ENCODE peak calls at places on chromosomes 3 and 15, in four cellular contexts. U is choroid plexus epithelial cell, X is neural progenitor cell, V is neural crest cell. D is an unnamed sample.

GRCh38 chr15:51024735-51025453 is 69.8 kb downstream of the TNFAIP8L3 start:
- DNase-seq in X (no peak), U (no peak), V (no peak), D (no peak)

GRCh38 chr3:11154953-11155325 is 646 bp downstream of the HRH1 start:
- DNase-seq in V (no peak), U (peak), X (peak), D (no peak)

GRCh38 chr3:120350431-120350941 is 1.3 kb upstream of the LRRC58 start:
- DNase-seq in V (no peak), X (no peak), U (peak), D (no peak)

GRCh38 chr15:85755942-85756341 is 38.8 kb downstream of the KLHL25 start:
- DNase-seq in V (no peak), U (no peak), X (no peak), D (no peak)

GRCh38 chr3:98817546-98817945 is 54.4 kb downstream of the ST3GAL6 start:
- DNase-seq in U (peak), V (no peak), X (peak), D (no peak)

GRCh38 chr3:58350627-58351013 is 17.9 kb downstream of the PXK start:
- DNase-seq in V (no peak), U (peak), X (no peak), D (no peak)

GRCh38 chr3:11603628-11604027 is 40.1 kb downstream of the VGLL4 start:
- DNase-seq in U (peak), V (no peak), X (no peak), D (no peak)

GRCh38 chr3:17632401-17633100 is 109.9 kb downstream of the TBC1D5 start:
- DNase-seq in U (peak), V (no peak), X (no peak), D (no peak)

GRCh38 chr15:86229966-86230365 is 150.3 kb downstream of the AGBL1 start:
- DNase-seq in U (no peak), V (no peak), X (no peak), D (no peak)

GRCh38 chr15:85003593-85004312 is 22.1 kb downstream of the PDE8A start:
- DNase-seq in U (no peak), V (no peak), X (no peak), D (no peak)

GRCh38 chr3:156425651-156426050 is 129.3 kb downstream of the SSR3 start:
- DNase-seq in V (no peak), U (no peak), X (no peak), D (no peak)

GRCh38 chr3:188830955-188831354 is 340.8 kb upstream of the TPRG1 start:
- DNase-seq in V (no peak), X (no peak), U (peak), D (no peak)

GRCh38 chr15:45670061-45670460 is 35.2 kb downstream of the SQOR start:
- DNase-seq in V (no peak), U (no peak), X (no peak), D (no peak)

GRCh38 chr3:52705438-52705687 is 228 bp downstream of the GLT8D1 start:
- DNase-seq in V (no peak), U (no peak), X (no peak), D (no peak)

GRCh38 chr3:10721101-10721500 is 94.9 kb upstream of the SLC6A11 start:
- DNase-seq in X (no peak), V (no peak), U (no peak), D (no peak)

GRCh38 chr3:190117995-190118394 is 2.7 kb downstream of the P3H2 start:
- DNase-seq in X (no peak), U (peak), V (no peak), D (no peak)

GRCh38 chr15:41972341-41973237 is at the start of gene EHD4:
- DNase-seq in X (peak), U (peak), V (peak), D (peak)
- TF ChIP-seq CTCF in X (peak), U (peak), V (peak), D (no peak)

GRCh38 chr3:127761101-127761802 is 61.1 kb downstream of the MGLL start:
- DNase-seq in U (no peak), X (no peak), V (no peak), D (no peak)
- TF ChIP-seq CTCF in U (peak), X (no peak), V (no peak), D (no peak)

DNA sequence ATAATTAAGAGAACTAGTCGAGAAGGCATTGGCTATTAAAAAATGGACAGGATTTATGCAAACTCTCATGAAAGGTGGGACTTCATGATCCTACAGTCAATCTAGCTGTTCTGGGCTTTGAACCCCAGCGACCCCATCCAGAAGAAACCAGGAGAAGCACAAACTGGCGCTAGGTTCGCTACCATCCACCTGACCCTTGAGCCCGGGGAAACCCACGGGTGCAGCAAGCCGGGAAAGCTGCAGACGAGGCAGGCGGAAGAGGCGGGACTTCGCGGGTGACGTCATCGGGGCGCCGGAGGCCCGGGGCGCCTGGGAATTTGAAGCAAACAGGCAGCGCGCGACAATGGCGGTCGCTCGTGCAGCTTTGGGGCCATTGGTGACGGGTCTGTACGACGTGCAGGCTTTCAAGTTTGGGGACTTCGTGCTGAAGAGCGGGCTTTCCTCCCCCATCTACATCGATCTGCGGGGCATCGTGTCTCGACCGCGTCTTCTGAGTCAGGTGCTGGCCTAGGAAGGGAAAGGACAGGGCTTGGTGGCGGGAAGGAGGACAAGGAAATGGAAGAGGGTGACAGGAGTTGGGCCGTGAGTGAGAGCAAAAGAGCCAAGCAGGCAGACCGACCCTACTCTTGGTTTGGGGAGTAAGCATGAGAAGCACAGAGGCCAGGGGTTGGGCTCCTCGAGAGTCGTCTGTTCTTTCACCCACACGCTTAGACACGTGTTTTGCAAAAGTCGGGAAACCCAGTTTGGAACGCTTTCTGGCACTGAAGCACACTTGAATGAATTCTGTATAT is at the start of gene UMPS:
- DNase-seq in X (peak), U (peak), V (peak), D (peak)
- TF ChIP-seq CTCF in X (no peak), U (no peak), V (no peak), D (no peak)

DNA sequence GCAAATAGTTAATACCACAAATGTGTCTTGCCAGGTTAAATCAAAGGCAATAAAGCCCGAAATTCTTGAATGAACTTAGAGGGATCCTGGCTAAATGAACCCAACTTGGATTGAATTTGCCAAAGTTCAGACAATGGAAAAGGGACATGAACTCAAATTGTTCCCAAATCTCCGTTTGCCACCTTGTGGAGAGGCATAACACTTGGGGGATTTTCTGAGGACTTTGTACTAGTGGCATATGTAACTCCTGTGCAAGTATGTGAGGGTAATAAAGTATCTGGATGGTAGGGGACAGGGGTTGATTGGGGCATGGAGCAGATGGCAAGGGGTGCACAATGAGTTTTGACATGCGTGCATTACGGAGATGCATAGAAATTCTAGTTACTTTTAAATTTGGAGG is 1.3 kb upstream of the TCAIM start:
- DNase-seq in X (no peak), U (no peak), V (no peak), D (no peak)
- TF ChIP-seq CTCF in X (no peak), U (no peak), V (no peak), D (no peak)